ENCODE peak calls at places on chromosome 3, in seven cellular contexts. Z is PC-3, J is fibroblast of lung, M is neuronal stem cell, N is mesenchymal stem cell, X is neural progenitor cell, E is SK-N-SH. D is an unnamed sample. For H3K36me3, the result is how much of the 10 kb centered on the place peaks cover.

GRCh38 chr3:186068243-186068552 is 40.7 kb downstream of the ETV5 start:
- DNase-seq in M (no peak), N (no peak), E (no peak), Z (no peak), X (no peak), J (no peak), D (no peak)

GRCh38 chr3:175308105-175308504 is 449.0 kb downstream of the NAALADL2 start:
- DNase-seq in E (no peak), X (no peak), N (no peak), M (no peak), J (no peak), Z (no peak), D (no peak)

GRCh38 chr3:57694146-57694545 is 1.3 kb upstream of the DENND6A start:
- DNase-seq in M (no peak), X (no peak), E (no peak), N (no peak), Z (no peak), J (no peak), D (no peak)

GRCh38 chr3:170419301-170420087 is 826 bp downstream of the CLDN11 start:
- DNase-seq in J (peak), Z (no peak), N (peak), X (peak), M (no peak), E (peak), D (no peak)

GRCh38 chr3:66948853-66949252 is 49.3 kb upstream of the KBTBD8 start:
- DNase-seq in M (no peak), N (no peak), Z (no peak), J (no peak), X (no peak), E (no peak), D (no peak)

GRCh38 chr3:105355355-105356063 is 11.2 kb upstream of the ALCAM start:
- DNase-seq in M (no peak), Z (peak), J (peak), N (peak), X (no peak), E (peak), D (peak)

GRCh38 chr3:140365872-140366697 is 311.8 kb upstream of the TRIM42 start:
- DNase-seq in M (no peak), J (no peak), N (no peak), E (peak), X (no peak), Z (no peak), D (no peak)

GRCh38 chr3:196268270-196269163 is 19.0 kb downstream of the PCYT1A start:
- DNase-seq in Z (peak), J (peak), X (no peak), N (peak), E (no peak), M (no peak), D (peak)

GRCh38 chr3:171620825-171621434 is 160.7 kb upstream of the TNIK start:
- DNase-seq in J (peak), M (no peak), N (peak), X (no peak), E (no peak), Z (peak), D (peak)

GRCh38 chr3:126552688-126553283 is 5.9 kb downstream of the C3orf22 start:
- DNase-seq in Z (no peak), N (no peak), E (peak), X (no peak), M (no peak), J (no peak), D (no peak)

GRCh38 chr3:41148446-41148845 is 50.9 kb upstream of the CTNNB1 start:
- DNase-seq in Z (no peak), M (no peak), E (peak), J (peak), X (no peak), N (peak), D (peak)

GRCh38 chr3:14826069-14826468 is 7.3 kb downstream of the FGD5 start:
- DNase-seq in N (no peak), J (no peak), E (no peak), Z (no peak), M (no peak), X (no peak), D (no peak)

GRCh38 chr3:186411089-186411488 is 49.1 kb upstream of the DGKG start:
- DNase-seq in X (no peak), M (no peak), Z (no peak), E (no peak), J (no peak), N (no peak), D (no peak)

GRCh38 chr3:167032267-167032876 is 347.7 kb downstream of the ZBBX start:
- DNase-seq in Z (peak), M (peak), N (peak), E (peak), J (peak), X (peak), D (peak)

GRCh38 chr3:124826703-124827102 is 60.5 kb downstream of the ITGB5 start:
- DNase-seq in E (no peak), M (no peak), X (no peak), J (peak), N (peak), Z (peak), D (peak)

GRCh38 chr3:62372621-62373041 is 719 bp downstream of the FEZF2 start:
- DNase-seq in X (peak), N (no peak), J (peak), E (peak), M (no peak), Z (no peak), D (no peak)

GRCh38 chr3:42730706-42731420 is 28.3 kb upstream of the HHATL start:
- DNase-seq in M (no peak), J (no peak), N (no peak), Z (no peak), E (no peak), X (no peak), D (no peak)

GRCh38 chr3:127688416-127689265 is 15.9 kb downstream of the ABTB1 start:
- DNase-seq in E (no peak), Z (peak), N (peak), M (no peak), X (peak), J (peak), D (no peak)

GRCh38 chr3:5190147-5190791 is 2.8 kb downstream of the EDEM1 start:
- DNase-seq in Z (no peak), J (no peak), N (no peak), X (no peak), E (no peak), M (no peak), D (no peak)

GRCh38 chr3:122691195-122691594 is 10.6 kb downstream of the PARP14 start:
- DNase-seq in N (peak), Z (peak), M (no peak), X (no peak), J (peak), E (no peak), D (no peak)

GRCh38 chr3:177852408-177852807 is 655.1 kb upstream of the TBL1XR1 start:
- DNase-seq in Z (peak), J (no peak), M (no peak), N (no peak), E (no peak), X (no peak), D (no peak)

GRCh38 chr3:114660124-114660523 is 366.3 kb downstream of the TIGIT start:
- DNase-seq in X (peak), N (no peak), J (peak), E (no peak), Z (no peak), M (no peak), D (no peak)

GRCh38 chr3:31979006-31979697 is 1.9 kb downstream of the OSBPL10 start:
- DNase-seq in X (no peak), J (no peak), N (no peak), Z (no peak), E (no peak), M (no peak), D (peak)

GRCh38 chr3:30989266-30989799 is 94.9 kb upstream of the GADL1 start:
- DNase-seq in M (no peak), Z (no peak), X (peak), J (no peak), N (no peak), E (no peak), D (no peak)

GRCh38 chr3:57596495-57597239 is 477 bp downstream of the ARF4 start:
- DNase-seq in E (peak), N (peak), X (peak), J (peak), Z (peak), M (peak), D (peak)

GRCh38 chr3:168040624-168041208 is 55.0 kb downstream of the GOLIM4 start:
- DNase-seq in E (peak), J (peak), Z (peak), X (peak), M (no peak), N (peak), D (peak)

GRCh38 chr3:10329495-10330015 is 8.6 kb upstream of the SEC13 start:
- DNase-seq in M (no peak), Z (no peak), X (no peak), E (no peak), J (no peak), N (no peak), D (no peak)

GRCh38 chr3:3778641-3779270 is 20.5 kb upstream of the LRRN1 start:
- DNase-seq in M (no peak), N (no peak), E (no peak), X (no peak), J (peak), Z (no peak), D (peak)

GRCh38 chr3:160675566-160676124 is 1.3 kb upstream of the ARL14 start:
- DNase-seq in E (no peak), X (no peak), M (no peak), J (no peak), Z (peak), N (no peak), D (peak)

DNA sequence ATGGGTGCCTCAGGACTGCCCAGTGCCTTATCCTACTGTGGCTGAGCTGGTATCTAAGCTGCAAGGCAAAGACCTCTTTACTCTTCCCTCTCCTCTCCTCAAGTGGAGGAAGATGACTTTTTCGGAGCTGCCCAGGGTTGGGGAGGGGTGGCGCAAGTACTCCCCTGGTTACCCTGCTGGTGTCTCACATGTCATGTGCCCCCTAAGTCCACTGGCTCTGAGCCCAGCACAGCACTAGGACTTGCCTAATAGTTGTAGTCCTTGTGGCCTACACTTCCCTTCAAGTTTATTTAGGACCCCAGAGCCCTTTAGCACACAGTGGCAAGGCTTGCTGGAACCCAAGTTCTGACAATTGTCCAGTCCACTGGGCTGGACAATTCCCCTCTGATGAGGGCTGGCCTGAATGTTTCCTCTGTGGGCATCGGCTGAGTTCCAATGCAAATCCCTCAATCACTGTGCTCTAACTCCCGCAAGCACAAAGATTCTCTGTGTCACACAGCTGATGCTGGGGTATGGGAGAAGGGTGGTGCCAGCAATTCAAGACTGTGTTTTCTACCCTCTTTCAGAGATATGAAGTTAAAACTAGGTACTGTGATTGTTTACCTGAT is 60.4 kb downstream of the UQCC5 start:
- DNase-seq in J (no peak), E (no peak), X (no peak), N (no peak), M (no peak), Z (no peak), D (no peak)
- H3K36me3 ChIP-seq in J (under half), E (under half), X (under half), N (half or more), M (under half), Z (under half), D (under half)

GRCh38 chr3:50323092-50323600 is 601 bp upstream of the HYAL2 start:
- DNase-seq in J (no peak), X (no peak), N (no peak), M (no peak), E (no peak), Z (no peak), D (no peak)
- H3K9ac ChIP-seq in J (no peak), X (no peak), N (peak), M (peak), E (no peak), Z (no peak), D (no peak)

GRCh38 chr3:12922299-12922698 is 80.9 kb upstream of the RPL32 start:
- DNase-seq in M (no peak), X (no peak), N (no peak), Z (no peak), E (peak), J (no peak), D (no peak)
- H3K36me3 ChIP-seq in M (under half), X (under half), N (half or more), Z (under half), E (under half), J (under half), D (under half)

DNA sequence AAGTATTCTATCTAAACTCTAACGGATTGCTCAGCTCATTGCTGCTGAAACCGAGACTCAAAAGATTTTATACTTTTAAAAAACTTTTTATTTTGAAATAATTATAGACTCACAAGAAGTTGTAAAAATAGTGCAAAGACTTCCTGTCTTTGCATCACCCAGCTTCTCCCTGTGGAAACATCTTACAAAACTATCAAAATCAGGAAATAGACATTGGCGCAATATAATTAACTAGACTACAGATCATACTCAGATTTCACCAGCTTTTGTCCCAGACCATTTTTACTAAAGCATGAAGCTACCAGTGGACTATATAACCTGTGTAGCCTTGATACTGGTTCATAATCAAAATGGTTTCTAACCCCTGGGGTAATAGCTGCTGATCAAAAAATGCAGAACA is 466.2 kb downstream of the PDCD6IP start:
- DNase-seq in J (no peak), M (no peak), X (no peak), N (no peak), Z (no peak), E (no peak), D (no peak)
- H3K9ac ChIP-seq in J (no peak), M (no peak), X (no peak), N (no peak), Z (no peak), E (no peak), D (no peak)

DNA sequence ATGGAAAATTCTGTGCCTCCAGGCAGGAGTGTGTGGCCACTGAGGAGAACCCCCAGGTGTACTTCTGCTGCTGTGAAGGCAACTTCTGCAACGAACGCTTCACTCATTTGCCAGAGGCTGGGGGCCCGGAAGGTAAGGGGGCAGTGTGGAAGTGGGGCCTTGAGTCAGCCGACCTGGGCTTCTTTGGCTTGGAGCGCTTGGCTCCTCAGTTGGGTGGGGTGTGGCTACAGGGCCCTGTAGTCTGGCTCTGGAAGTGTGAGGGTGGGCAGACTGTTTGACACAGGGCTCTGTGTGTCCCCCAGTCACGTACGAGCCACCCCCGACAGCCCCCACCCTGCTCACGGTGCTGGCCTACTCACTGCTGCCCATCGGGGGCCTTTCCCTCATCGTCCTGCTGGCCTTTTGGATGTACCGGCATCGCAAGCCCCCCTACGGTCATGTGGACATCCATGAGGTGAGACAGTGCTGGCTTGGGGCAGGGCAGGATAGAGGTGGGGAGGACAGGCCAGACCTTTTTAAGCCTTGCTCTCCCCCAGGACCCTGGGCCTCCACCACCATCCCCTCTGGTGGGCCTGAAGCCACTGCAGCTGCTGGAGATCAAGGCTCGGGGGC is 18.2 kb upstream of the EXOG start:
- DNase-seq in Z (no peak), E (no peak), X (no peak), M (no peak), J (no peak), N (no peak), D (no peak)
- H3K36me3 ChIP-seq in Z (under half), E (under half), X (under half), M (under half), J (under half), N (under half), D (under half)